ENCODE peak calls at places on chromosomes 11 and 22, in six cellular contexts. R, T, L, W, O and C are unnamed samples.

GRCh38 chr11:113296447-113297205 is 17.8 kb upstream of the TTC12 start:
- DNase-seq in T (no peak), R (no peak), O (no peak), L (no peak), W (no peak), C (no peak)

GRCh38 chr11:76380161-76380976 is 563 bp downstream of the THAP12 start:
- DNase-seq in W (peak), O (no peak), T (peak), R (peak), L (peak), C (peak)

GRCh38 chr22:26547426-26547825 is 35.2 kb upstream of the TFIP11 start:
- DNase-seq in T (no peak), L (no peak), R (no peak), O (no peak), W (no peak), C (no peak)

GRCh38 chr11:116454951-116455350 is 317.8 kb downstream of the BUD13 start:
- DNase-seq in W (no peak), L (no peak), O (no peak), T (no peak), R (no peak), C (no peak)

GRCh38 chr11:102007567-102008437 is 39.4 kb upstream of the CFAP300 start:
- DNase-seq in O (no peak), T (peak), R (no peak), L (no peak), W (no peak), C (peak)

GRCh38 chr22:44531487-44531886 is 33.5 kb upstream of the RTL6 start:
- DNase-seq in R (no peak), L (no peak), O (no peak), T (no peak), W (no peak), C (no peak)

GRCh38 chr11:109424893-109425292 is 2.9 kb downstream of the C11orf87 start:
- DNase-seq in O (no peak), W (no peak), R (no peak), T (peak), L (peak), C (no peak)

GRCh38 chr22:31123292-31123602 is 481 bp downstream of the INPP5J start:
- DNase-seq in R (no peak), L (no peak), T (no peak), O (no peak), W (no peak), C (no peak)

GRCh38 chr11:129905402-129905801 is 10.0 kb upstream of the NFRKB start:
- DNase-seq in W (no peak), T (no peak), L (no peak), R (no peak), O (no peak), C (no peak)

GRCh38 chr11:18798941-18799469 is 7.4 kb upstream of the PTPN5 start:
- DNase-seq in W (no peak), O (no peak), R (no peak), L (no peak), T (no peak), C (peak)

GRCh38 chr11:96424693-96425092 is 34.9 kb downstream of the JRKL start:
- DNase-seq in T (peak), O (no peak), R (no peak), L (no peak), W (no peak), C (no peak)

GRCh38 chr11:111960916-111961315 is 23.8 kb downstream of the DIXDC1 start:
- DNase-seq in L (no peak), R (no peak), T (peak), O (no peak), W (no peak), C (no peak)

GRCh38 chr22:17056807-17057206 is 28.0 kb upstream of the IL17RA start:
- DNase-seq in R (no peak), W (no peak), T (no peak), O (no peak), L (no peak), C (no peak)

GRCh38 chr11:111983187-111983986 is 41.8 kb upstream of the DLAT start:
- DNase-seq in R (no peak), W (peak), T (peak), O (no peak), L (peak), C (no peak)

GRCh38 chr11:131691558-131692041 is 321.2 kb downstream of the NTM start:
- DNase-seq in L (peak), T (peak), W (no peak), O (peak), R (no peak), C (peak)

GRCh38 chr22:20852076-20852475 is 6.5 kb downstream of the PI4KA start:
- DNase-seq in L (no peak), O (no peak), R (no peak), T (no peak), W (no peak), C (no peak)

GRCh38 chr11:103730151-103730940 is 306.1 kb upstream of the DDI1 start:
- DNase-seq in R (no peak), L (no peak), T (no peak), O (no peak), W (no peak), C (no peak)

GRCh38 chr11:131370090-131370751 is at the start of gene NTM:
- DNase-seq in R (no peak), L (no peak), W (peak), T (no peak), O (no peak), C (no peak)

GRCh38 chr11:2572491-2573239 is 127.1 kb downstream of the KCNQ1OT1 start:
- DNase-seq in O (no peak), W (peak), L (no peak), T (no peak), R (peak), C (no peak)

GRCh38 chr11:117187428-117187798 is 8.9 kb downstream of the SIDT2 start:
- DNase-seq in T (no peak), W (peak), O (no peak), R (peak), L (no peak), C (no peak)

GRCh38 chr11:36306888-36307287 is 10.8 kb downstream of the PRR5L start:
- DNase-seq in T (no peak), L (peak), W (no peak), R (no peak), O (no peak), C (no peak)

GRCh38 chr22:49944399-49944891 is 16.1 kb upstream of the PIM3 start:
- DNase-seq in T (peak), O (no peak), L (no peak), R (no peak), W (no peak), C (no peak)

GRCh38 chr11:64759131-64759721 is 548 bp downstream of the PYGM start:
- DNase-seq in W (peak), T (no peak), O (no peak), L (peak), R (no peak), C (no peak)

GRCh38 chr22:36445158-36445668 is 36.2 kb downstream of the TXN2 start:
- DNase-seq in O (no peak), R (no peak), W (no peak), T (no peak), L (no peak), C (no peak)

GRCh38 chr11:131912127-131912526 is 541.7 kb downstream of the NTM start:
- DNase-seq in O (no peak), T (no peak), R (no peak), W (no peak), L (no peak), C (no peak)

GRCh38 chr11:45885274-45885920 is at the start of gene MAPK8IP1:
- DNase-seq in L (peak), T (peak), W (no peak), R (peak), O (peak), C (peak)

GRCh38 chr11:133835258-133836075 is 9.8 kb downstream of the SPATA19 start:
- DNase-seq in R (no peak), O (peak), L (peak), T (peak), W (no peak), C (peak)

GRCh38 chr11:112227471-112227870 is 1.2 kb downstream of the PTS start:
- DNase-seq in T (no peak), W (no peak), L (no peak), O (no peak), R (no peak), C (no peak)

GRCh38 chr11:112222303-112222702 is 3.9 kb upstream of the PTS start:
- DNase-seq in O (no peak), R (no peak), L (no peak), W (no peak), T (no peak), C (no peak)

GRCh38 chr11:118202599-118203422 is 22.0 kb downstream of the JAML start:
- DNase-seq in L (no peak), R (no peak), T (no peak), O (no peak), W (no peak), C (no peak)

GRCh38 chr22:44901301-44901700 is 108.5 kb downstream of the PHF21B start:
- DNase-seq in R (no peak), L (no peak), O (no peak), W (no peak), T (peak), C (no peak)